ENCODE peak calls at places on chromosomes 1 and 21, in five cellular contexts. A is A549, R is tibial artery, D is adrenal gland, W is pancreas. Q is an unnamed sample. For H3K4me1, the result is how much of the 10 kb centered on the place peaks cover.

GRCh38 chr1:5436808-5437207 is 555.4 kb downstream of the NPHP4 start:
- DNase-seq in W (no peak), D (no peak), R (no peak), A (no peak), Q (no peak)

GRCh38 chr1:228860911-228861829 is 125.9 kb downstream of the RHOU start:
- DNase-seq in R (no peak), A (peak), W (peak), D (peak), Q (peak)

GRCh38 chr1:6448749-6449631 is 17.0 kb downstream of the TNFRSF25 start:
- DNase-seq in R (no peak), A (no peak), D (peak), W (no peak), Q (no peak)

GRCh38 chr1:198935371-198935921 is 296.6 kb downstream of the PTPRC start:
- DNase-seq in R (no peak), D (peak), A (peak), W (peak), Q (peak)

GRCh38 chr1:172826096-172826741 is 167.3 kb downstream of the FASLG start:
- DNase-seq in R (peak), A (peak), W (no peak), D (peak), Q (peak)

GRCh38 chr1:65159801-65160523 is 12.0 kb downstream of the AK4 start:
- DNase-seq in W (no peak), R (no peak), A (no peak), D (no peak), Q (peak)

GRCh38 chr1:70764747-70765146 is 282.9 kb downstream of the PTGER3 start:
- DNase-seq in R (no peak), D (no peak), A (no peak), W (no peak), Q (no peak)

GRCh38 chr1:85275701-85276289 is 637 bp downstream of the BCL10 start:
- DNase-seq in A (no peak), R (no peak), D (no peak), W (no peak), Q (no peak)

GRCh38 chr21:46065215-46065992 is 32.5 kb upstream of the COL6A2 start:
- DNase-seq in W (peak), A (no peak), D (no peak), R (peak), Q (no peak)

GRCh38 chr1:174795806-174796205 is 203.9 kb upstream of the CACYBP start:
- DNase-seq in R (no peak), D (no peak), W (no peak), A (peak), Q (no peak)

GRCh38 chr1:44512313-44512885 is 107.3 kb downstream of the RNF220 start:
- DNase-seq in A (no peak), D (no peak), W (no peak), R (no peak), Q (no peak)

GRCh38 chr1:4108741-4109625 is 208.9 kb upstream of the C1orf174 start:
- DNase-seq in A (no peak), D (no peak), R (peak), W (no peak), Q (no peak)

GRCh38 chr21:46557919-46558392 is 46.9 kb downstream of the S100B start:
- DNase-seq in W (no peak), R (no peak), A (no peak), D (no peak), Q (no peak)

GRCh38 chr1:48470506-48470905 is 1.5 kb downstream of the SPATA6 start:
- DNase-seq in A (no peak), W (no peak), D (peak), R (peak), Q (peak)

GRCh38 chr1:41045740-41046139 is 24.2 kb upstream of the SLFNL1 start:
- DNase-seq in D (no peak), R (peak), A (no peak), W (peak), Q (peak)

GRCh38 chr1:36223373-36223995 is 759 bp upstream of the THRAP3 start:
- DNase-seq in W (no peak), D (peak), A (peak), R (no peak), Q (peak)

GRCh38 chr1:225448146-225448805 is 20.4 kb upstream of the LBR start:
- DNase-seq in R (peak), D (no peak), W (no peak), A (no peak), Q (no peak)

GRCh38 chr1:1206376-1207253 is at the start of gene TNFRSF18:
- DNase-seq in A (no peak), W (no peak), R (no peak), D (peak), Q (no peak)

GRCh38 chr1:178961331-178961730 is 64.4 kb upstream of the FAM20B start:
- DNase-seq in A (no peak), W (no peak), D (no peak), R (no peak), Q (no peak)

GRCh38 chr1:20634594-20635084 is 1.4 kb downstream of the PINK1 start:
- DNase-seq in A (no peak), W (peak), R (no peak), D (peak), Q (peak)

GRCh38 chr1:84374991-84375838 is 23.1 kb upstream of the DNASE2B start:
- DNase-seq in R (no peak), W (no peak), D (peak), A (no peak), Q (no peak)

GRCh38 chr1:18341291-18342058 is 139.3 kb upstream of the KLHDC7A start:
- DNase-seq in W (no peak), D (no peak), A (no peak), R (no peak), Q (no peak)

GRCh38 chr1:147712605-147713004 is 42.3 kb upstream of the ACP6 start:
- DNase-seq in R (no peak), W (no peak), D (no peak), A (no peak), Q (no peak)

GRCh38 chr1:2534775-2535387 is 4.8 kb upstream of the HES5 start:
- DNase-seq in W (no peak), D (no peak), A (no peak), R (no peak), Q (peak)

GRCh38 chr1:56311766-56312165 is 267.6 kb downstream of the PLPP3 start:
- DNase-seq in D (no peak), R (no peak), A (no peak), W (no peak), Q (no peak)

GRCh38 chr1:217713223-217713622 is 82.1 kb downstream of the SPATA17 start:
- DNase-seq in A (peak), D (no peak), R (no peak), W (no peak), Q (no peak)

GRCh38 chr1:108610073-108610472 is 50.2 kb downstream of the EEIG2 start:
- DNase-seq in A (no peak), D (no peak), W (no peak), R (no peak), Q (no peak)

GRCh38 chr1:53469373-53469772 is 10.2 kb downstream of the DMRTB1 start:
- DNase-seq in A (no peak), W (no peak), D (no peak), R (no peak), Q (no peak)

GRCh38 chr1:93222987-93223675 is 42.6 kb downstream of the CCDC18 start:
- DNase-seq in W (no peak), R (no peak), A (no peak), D (no peak), Q (no peak)

GRCh38 chr1:23483327-23484252 is at the start of gene ASAP3:
- DNase-seq in W (peak), D (peak), A (no peak), R (peak), Q (peak)

GRCh38 chr1:44926311-44926781 is 60.0 kb downstream of the EIF2B3 start:
- DNase-seq in A (no peak), W (no peak), R (no peak), D (no peak), Q (no peak)

GRCh38 chr1:30009720-30010119 is 713.7 kb downstream of the MATN1 start:
- DNase-seq in W (no peak), D (no peak), R (peak), A (no peak), Q (no peak)

GRCh38 chr21:39663742-39664492 is 51.2 kb downstream of the B3GALT5 start:
- DNase-seq in A (no peak), D (no peak), R (no peak), W (no peak), Q (no peak)
- H3K4me1 ChIP-seq in A (under half), D (under half), R (under half), W (under half), Q (under half)

GRCh38 chr1:58900401-58900800 is 116.6 kb upstream of the JUN start:
- DNase-seq in A (no peak), D (no peak), R (no peak), W (no peak), Q (no peak)
- H3K27ac ChIP-seq in A (peak), D (no peak), R (no peak), W (peak), Q (no peak)

GRCh38 chr21:40393091-40393490 is 453.9 kb downstream of the DSCAM start:
- DNase-seq in R (no peak), W (no peak), A (no peak), D (no peak), Q (no peak)
- H3K4me3 ChIP-seq in R (no peak), W (no peak), A (no peak), D (no peak), Q (no peak)

DNA sequence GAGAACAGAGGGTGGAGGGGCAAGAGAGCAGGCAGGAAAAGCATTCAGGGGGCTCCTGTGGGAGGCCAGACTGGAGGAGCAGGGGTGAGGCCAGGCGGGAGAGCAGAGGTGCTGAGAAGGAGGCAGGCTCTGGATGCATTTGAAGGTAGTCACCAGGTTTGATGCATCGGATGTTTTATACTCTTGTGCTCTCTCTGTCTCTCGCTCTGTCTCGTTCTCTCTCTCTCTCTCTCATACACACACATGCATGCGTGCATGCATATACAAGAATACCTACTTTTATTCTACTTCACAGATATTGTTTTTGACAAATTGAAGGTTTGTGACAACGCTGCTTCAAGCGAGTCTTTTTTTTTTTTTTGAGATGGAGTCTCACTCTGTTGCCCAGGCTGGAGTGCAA is 15.0 kb upstream of the ITPKB start:
- DNase-seq in W (no peak), D (no peak), A (no peak), R (no peak), Q (no peak)
- H3K4me1 ChIP-seq in W (under half), D (under half), A (under half), R (under half), Q (under half)

DNA sequence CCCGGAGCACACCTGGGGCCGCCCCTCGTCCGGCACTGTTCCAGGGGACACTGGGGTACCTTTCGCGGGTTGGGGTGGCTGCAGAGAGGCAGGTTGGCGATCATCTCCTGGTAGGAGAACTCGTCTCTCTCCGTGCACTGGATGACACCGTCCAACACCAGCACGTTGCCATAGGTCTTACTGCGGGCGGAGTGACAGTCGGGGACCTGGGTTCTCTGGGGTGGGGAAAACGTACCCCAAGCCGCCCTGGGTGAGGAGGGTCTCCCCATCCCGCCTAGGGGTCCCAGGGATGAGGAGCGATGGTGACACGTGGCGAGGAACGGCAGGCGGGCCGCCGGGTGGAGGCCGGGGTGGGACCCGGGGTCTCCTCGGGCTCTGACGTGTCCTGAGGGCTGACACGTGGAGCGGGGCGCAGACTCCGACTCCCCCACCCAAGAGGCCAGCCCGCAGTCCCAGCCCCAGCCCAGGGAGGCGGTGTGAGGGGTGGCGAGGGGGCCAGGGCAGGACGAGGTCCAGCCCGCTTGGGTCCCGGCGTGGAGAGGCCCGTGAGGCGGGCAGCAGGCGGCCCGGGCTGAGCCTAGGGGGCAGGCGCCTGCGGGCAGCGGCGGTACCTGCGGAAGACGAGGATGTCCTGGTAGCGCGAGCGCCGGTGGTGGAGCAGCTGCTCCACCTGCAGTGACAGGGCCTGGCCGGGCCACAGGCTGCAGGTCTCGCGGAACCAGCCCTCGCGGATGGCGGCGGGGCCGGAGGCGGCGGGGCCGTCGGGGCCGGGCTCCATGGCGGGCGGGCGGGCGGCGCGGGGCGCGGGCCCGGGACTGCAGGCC is 440 bp downstream of the SRM start:
- DNase-seq in W (no peak), R (no peak), D (no peak), A (no peak), Q (peak)
- H3K27ac ChIP-seq in W (peak), R (peak), D (no peak), A (peak), Q (no peak)

DNA sequence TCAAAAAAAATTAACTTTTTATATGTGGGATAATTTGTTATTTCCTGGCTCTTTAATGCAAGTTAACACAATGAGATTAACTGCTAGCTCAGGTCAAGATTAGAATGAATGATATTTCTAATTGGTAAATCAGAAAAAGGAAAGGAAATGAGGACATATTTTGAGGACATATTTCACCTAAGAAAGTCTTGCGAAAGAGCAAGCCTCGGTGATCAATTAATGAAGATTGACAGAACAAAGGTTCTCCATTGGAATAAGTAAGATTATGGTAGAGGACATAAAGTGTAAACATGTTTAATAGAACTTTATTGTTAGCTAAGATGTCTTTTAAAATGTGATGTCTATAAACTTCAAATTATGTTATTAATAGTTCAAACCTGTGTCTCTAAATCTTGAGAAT is 1617.8 kb downstream of the KCNT2 start:
- DNase-seq in D (no peak), A (no peak), R (no peak), W (no peak), Q (no peak)
- H3K4me3 ChIP-seq in D (no peak), A (no peak), R (no peak), W (no peak), Q (no peak)

GRCh38 chr21:29506214-29506613 is 207.5 kb downstream of the BACH1 start:
- DNase-seq in D (no peak), A (no peak), R (no peak), W (no peak), Q (no peak)
- H3K4me1 ChIP-seq in D (under half), A (under half), R (under half), W (under half), Q (under half)

GRCh38 chr21:35628331-35628730 is 432.0 kb downstream of the SETD4 start:
- DNase-seq in D (no peak), A (no peak), W (no peak), R (no peak), Q (no peak)
- H3K27ac ChIP-seq in D (no peak), A (no peak), W (no peak), R (no peak), Q (no peak)

Q was measured in small intestine.